ENCODE peak calls at places on chromosomes 16 and 17, in six cellular contexts. One of them, this sample, is unnamed.
A peak's percentile ranks its signal among the peaks of the same experiment; 100 is the strongest.

GRCh38 chr17:43939886-43940285 is 2.4 kb downstream of the PPY start:
- DNase-seq in omental fat pad: no peak
- DNase-seq in GM10248: no peak
- DNase-seq in A549: no peak
- DNase-seq in kidney: peak; percentile 10
- DNase-seq in AG04450: no peak
- DNase-seq in this sample: no peak

GRCh38 chr16:15451098-15451731 is 16.8 kb downstream of the BMERB1 start:
- DNase-seq in kidney: no peak
- DNase-seq in A549: no peak
- DNase-seq in AG04450: no peak
- DNase-seq in GM10248: no peak
- DNase-seq in omental fat pad: no peak
- DNase-seq in this sample: no peak

GRCh38 chr16:969508-970378 is 1.0 kb downstream of the LMF1 start:
- DNase-seq in omental fat pad: no peak
- DNase-seq in AG04450: no peak
- DNase-seq in GM10248: no peak
- DNase-seq in kidney: peak; percentile 81
- DNase-seq in A549: no peak
- DNase-seq in this sample: no peak

GRCh38 chr17:19384723-19385391 is 2.1 kb downstream of the MFAP4 start:
- DNase-seq in A549: no peak
- DNase-seq in kidney: peak; percentile 95
- DNase-seq in omental fat pad: peak; percentile 22
- DNase-seq in AG04450: peak; percentile 88
- DNase-seq in GM10248: no peak
- DNase-seq in this sample: no peak

GRCh38 chr17:38881600-38882191 is 11.8 kb downstream of the LASP1 start:
- DNase-seq in AG04450: no peak
- DNase-seq in A549: no peak
- DNase-seq in GM10248: no peak
- DNase-seq in kidney: peak; percentile 94
- DNase-seq in omental fat pad: no peak
- DNase-seq in this sample: no peak

GRCh38 chr17:30234954-30235353 is 543 bp downstream of the SLC6A4 start:
- DNase-seq in omental fat pad: no peak
- DNase-seq in AG04450: no peak
- DNase-seq in A549: no peak
- DNase-seq in GM10248: peak; percentile 69
- DNase-seq in kidney: no peak
- DNase-seq in this sample: no peak

GRCh38 chr16:74275031-74275636 is 21.5 kb upstream of the PSMD7 start:
- DNase-seq in kidney: no peak
- DNase-seq in AG04450: no peak
- DNase-seq in GM10248: no peak
- DNase-seq in omental fat pad: no peak
- DNase-seq in A549: peak; percentile 38
- DNase-seq in this sample: no peak

GRCh38 chr16:27951752-27952151 is 111.8 kb downstream of the GSG1L start:
- DNase-seq in GM10248: no peak
- DNase-seq in kidney: no peak
- DNase-seq in A549: no peak
- DNase-seq in AG04450: no peak
- DNase-seq in omental fat pad: no peak
- DNase-seq in this sample: no peak

GRCh38 chr16:65572156-65572555 is 450.3 kb upstream of the CDH11 start:
- DNase-seq in GM10248: no peak
- DNase-seq in AG04450: no peak
- DNase-seq in kidney: no peak
- DNase-seq in omental fat pad: no peak
- DNase-seq in A549: no peak
- DNase-seq in this sample: no peak

GRCh38 chr17:2192367-2193028 is 111.1 kb downstream of the SMG6 start:
- DNase-seq in A549: peak; percentile 54
- DNase-seq in kidney: no peak
- DNase-seq in omental fat pad: no peak
- DNase-seq in GM10248: no peak
- DNase-seq in AG04450: peak; percentile 93
- DNase-seq in this sample: peak; percentile 52

GRCh38 chr16:66120656-66121055 is 245.8 kb upstream of the CDH5 start:
- DNase-seq in AG04450: no peak
- DNase-seq in omental fat pad: no peak
- DNase-seq in kidney: no peak
- DNase-seq in A549: no peak
- DNase-seq in GM10248: no peak
- DNase-seq in this sample: no peak

GRCh38 chr17:44115585-44116415 is 7.6 kb downstream of the HDAC5 start:
- DNase-seq in kidney: no peak
- DNase-seq in omental fat pad: no peak
- DNase-seq in GM10248: no peak
- DNase-seq in A549: peak; percentile 81
- DNase-seq in AG04450: no peak
- DNase-seq in this sample: no peak

GRCh38 chr16:82358601-82359221 is 188.7 kb upstream of the MPHOSPH6 start:
- DNase-seq in GM10248: no peak
- DNase-seq in kidney: no peak
- DNase-seq in omental fat pad: no peak
- DNase-seq in AG04450: no peak
- DNase-seq in A549: no peak
- DNase-seq in this sample: no peak

GRCh38 chr17:71440513-71440912 is 680.3 kb upstream of the SOX9 start:
- DNase-seq in kidney: peak; percentile 57
- DNase-seq in AG04450: no peak
- DNase-seq in GM10248: no peak
- DNase-seq in A549: no peak
- DNase-seq in omental fat pad: no peak
- DNase-seq in this sample: no peak

GRCh38 chr16:79372504-79373184 is 227.9 kb downstream of the MAF start:
- DNase-seq in GM10248: no peak
- DNase-seq in A549: peak; percentile 27
- DNase-seq in omental fat pad: no peak
- DNase-seq in kidney: no peak
- DNase-seq in AG04450: no peak
- DNase-seq in this sample: peak; percentile 45

DNA sequence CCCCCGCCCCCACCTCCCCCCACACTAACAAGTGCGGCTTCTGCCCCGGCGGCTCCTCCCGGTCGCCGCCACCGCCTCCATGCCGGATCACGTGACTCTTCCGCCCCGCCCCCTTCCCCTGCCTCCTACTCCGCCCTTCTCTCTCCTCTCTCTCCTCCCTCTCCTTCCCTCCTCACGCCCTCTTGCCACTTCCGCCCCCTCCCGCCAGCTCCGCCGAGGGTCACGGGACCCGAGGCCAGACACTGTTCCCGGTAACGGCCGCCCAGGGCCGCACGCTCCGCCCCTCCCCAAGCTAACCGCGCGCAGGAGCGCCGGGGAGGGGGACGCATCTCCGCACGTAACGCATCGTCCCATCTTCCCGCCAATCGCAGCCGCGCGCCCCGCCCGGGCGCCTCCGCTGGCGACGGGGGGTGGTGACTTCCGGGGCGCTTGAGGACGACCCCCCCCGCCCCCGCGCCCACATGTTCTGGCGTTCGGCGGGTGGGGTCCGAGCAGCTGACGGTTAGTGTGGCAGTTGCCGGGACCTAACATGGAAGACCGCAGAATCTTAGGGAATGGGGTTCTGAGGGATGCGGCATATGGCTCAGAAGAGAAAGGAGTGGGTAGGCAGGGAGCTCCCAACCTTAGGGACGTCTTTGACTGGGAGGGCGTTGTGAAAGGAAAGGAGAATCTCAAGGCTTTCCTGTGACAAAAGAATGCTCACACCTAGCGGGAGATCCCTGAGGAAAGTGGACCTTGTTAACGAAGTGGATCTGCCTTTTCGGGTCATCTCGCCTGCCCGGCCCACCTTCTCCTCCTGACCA is at the start of gene USP32:
- DNase-seq in omental fat pad: peak; percentile 97
- DNase-seq in A549: peak; percentile 96
- DNase-seq in GM10248: peak; percentile 95
- DNase-seq in AG04450: peak; percentile 96
- DNase-seq in kidney: peak; percentile 100
- DNase-seq in this sample: peak; percentile 93
- TF ChIP-seq CTCF in omental fat pad: no peak
- TF ChIP-seq CTCF in A549: no peak
- TF ChIP-seq CTCF in GM10248: no peak
- TF ChIP-seq CTCF in AG04450: peak; percentile 32
- TF ChIP-seq CTCF in kidney: no peak
- TF ChIP-seq CTCF in this sample: peak; percentile 22

GRCh38 chr16:51884773-51885172 is 662.2 kb downstream of the TOX3 start:
- DNase-seq in AG04450: no peak
- DNase-seq in omental fat pad: no peak
- DNase-seq in kidney: no peak
- DNase-seq in A549: no peak
- DNase-seq in GM10248: no peak
- DNase-seq in this sample: no peak
- TF ChIP-seq CTCF in AG04450: no peak
- TF ChIP-seq CTCF in omental fat pad: no peak
- TF ChIP-seq CTCF in kidney: no peak
- TF ChIP-seq CTCF in A549: no peak
- TF ChIP-seq CTCF in GM10248: no peak
- TF ChIP-seq CTCF in this sample: no peak

GRCh38 chr17:4897198-4897657 is 2.1 kb upstream of the C17orf107 start:
- DNase-seq in A549: no peak
- DNase-seq in AG04450: no peak
- DNase-seq in GM10248: no peak
- DNase-seq in omental fat pad: no peak
- DNase-seq in kidney: no peak
- DNase-seq in this sample: no peak

GRCh38 chr17:4895121-4895520 is 4.2 kb upstream of the C17orf107 start:
- DNase-seq in omental fat pad: no peak
- DNase-seq in GM10248: no peak
- DNase-seq in kidney: no peak
- DNase-seq in A549: no peak
- DNase-seq in AG04450: no peak
- DNase-seq in this sample: no peak

GRCh38 chr17:4893721-4894560 is 5.4 kb upstream of the C17orf107 start:
- DNase-seq in GM10248: no peak
- DNase-seq in kidney: no peak
- DNase-seq in AG04450: no peak
- DNase-seq in omental fat pad: no peak
- DNase-seq in A549: no peak
- DNase-seq in this sample: no peak

GRCh38 chr17:4896332-4897197 is 2.8 kb upstream of the C17orf107 start:
- DNase-seq in omental fat pad: no peak
- DNase-seq in kidney: no peak
- DNase-seq in AG04450: no peak
- DNase-seq in A549: no peak
- DNase-seq in GM10248: no peak
- DNase-seq in this sample: no peak

GRCh38 chr17:4895676-4896331 is 3.5 kb upstream of the C17orf107 start:
- DNase-seq in GM10248: no peak
- DNase-seq in AG04450: no peak
- DNase-seq in kidney: no peak
- DNase-seq in omental fat pad: no peak
- DNase-seq in A549: no peak
- DNase-seq in this sample: no peak
- TF ChIP-seq CTCF in GM10248: no peak
- TF ChIP-seq CTCF in AG04450: peak; percentile 19
- TF ChIP-seq CTCF in kidney: no peak
- TF ChIP-seq CTCF in omental fat pad: no peak
- TF ChIP-seq CTCF in A549: no peak
- TF ChIP-seq CTCF in this sample: no peak

GRCh38 chr16:11329891-11330290 is 15.4 kb upstream of the RMI2 start:
- DNase-seq in A549: no peak
- DNase-seq in kidney: no peak
- DNase-seq in AG04450: no peak
- DNase-seq in omental fat pad: no peak
- DNase-seq in GM10248: no peak
- DNase-seq in this sample: no peak
- TF ChIP-seq CTCF in A549: no peak
- TF ChIP-seq CTCF in kidney: no peak
- TF ChIP-seq CTCF in AG04450: no peak
- TF ChIP-seq CTCF in omental fat pad: no peak
- TF ChIP-seq CTCF in GM10248: no peak
- TF ChIP-seq CTCF in this sample: no peak

GRCh38 chr17:40021471-40021961 is 6.3 kb downstream of the CSF3 start:
- DNase-seq in AG04450: no peak
- DNase-seq in kidney: no peak
- DNase-seq in A549: peak; percentile 80
- DNase-seq in omental fat pad: no peak
- DNase-seq in GM10248: no peak
- DNase-seq in this sample: no peak
- TF ChIP-seq CTCF in AG04450: no peak
- TF ChIP-seq CTCF in kidney: no peak
- TF ChIP-seq CTCF in A549: no peak
- TF ChIP-seq CTCF in omental fat pad: no peak
- TF ChIP-seq CTCF in GM10248: no peak
- TF ChIP-seq CTCF in this sample: no peak

DNA sequence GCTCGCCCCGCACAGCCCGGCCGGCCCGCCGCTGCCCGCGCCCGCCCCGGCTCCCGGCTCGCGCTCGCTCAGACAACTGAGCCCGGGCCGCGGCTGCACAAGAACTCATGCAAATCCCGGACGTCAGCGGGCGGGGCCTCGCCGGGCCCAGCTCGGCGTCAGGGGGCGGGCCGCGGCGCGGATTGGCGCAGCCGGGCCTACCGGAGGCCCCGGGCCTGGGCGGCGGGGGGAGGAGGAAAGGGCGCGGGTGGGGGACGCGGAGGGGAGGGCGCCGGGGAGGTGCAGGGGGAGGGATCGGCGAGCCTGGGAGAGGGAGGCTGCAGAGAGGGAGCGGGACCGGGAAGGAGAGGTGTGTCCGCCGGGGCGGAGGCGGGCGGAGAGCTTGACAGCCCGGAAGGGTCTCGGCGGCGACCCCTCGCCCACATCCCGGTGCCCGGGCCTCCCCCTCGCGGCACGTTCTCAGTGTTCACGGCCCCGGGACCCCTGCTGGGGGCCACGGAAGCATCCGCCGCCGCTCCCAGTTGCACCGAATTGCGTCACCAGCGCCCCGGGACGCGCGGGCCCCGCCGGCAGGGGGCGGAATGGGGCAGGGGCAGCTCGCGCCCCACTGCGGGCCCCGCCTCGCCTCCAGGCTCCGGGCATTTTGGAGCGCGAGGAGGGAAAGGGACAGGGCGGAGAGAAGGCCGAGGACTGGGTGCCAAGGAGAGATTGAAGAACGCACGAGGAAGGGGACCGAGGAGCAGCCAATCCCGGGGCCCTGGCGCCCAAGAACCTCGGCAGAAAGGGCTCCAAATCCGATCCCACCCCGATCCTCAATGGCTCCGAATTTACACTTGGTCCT is at the start of gene CBX4:
- DNase-seq in GM10248: peak; percentile 96
- DNase-seq in omental fat pad: peak; percentile 74
- DNase-seq in A549: peak; percentile 87
- DNase-seq in kidney: peak; percentile 99
- DNase-seq in AG04450: peak; percentile 74
- DNase-seq in this sample: peak; percentile 84
- TF ChIP-seq CTCF in GM10248: peak; percentile 66
- TF ChIP-seq CTCF in omental fat pad: no peak
- TF ChIP-seq CTCF in A549: peak; percentile 99
- TF ChIP-seq CTCF in kidney: peak; percentile 25
- TF ChIP-seq CTCF in AG04450: peak; percentile 61
- TF ChIP-seq CTCF in this sample: peak; percentile 62

DNA sequence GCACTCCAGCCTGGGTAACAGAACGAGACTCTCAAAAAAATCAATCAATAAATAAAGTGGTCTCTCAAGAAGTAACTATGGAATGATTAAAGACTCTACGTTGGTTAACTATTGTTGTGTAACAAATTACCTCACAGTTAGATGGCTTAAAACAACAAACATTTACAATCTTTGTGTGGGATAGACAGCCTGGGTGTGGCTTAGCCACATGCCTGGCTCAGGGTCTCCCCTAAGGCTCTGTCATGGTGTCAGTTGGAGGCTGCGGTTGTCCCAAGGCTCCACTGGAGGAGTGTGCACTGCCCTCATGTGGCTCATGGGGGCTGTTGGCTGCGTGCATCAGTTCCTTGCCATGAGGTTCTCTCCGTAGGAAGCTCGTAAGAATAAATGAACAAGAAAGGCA is 294.5 kb downstream of the SNX29 start:
- DNase-seq in A549: no peak
- DNase-seq in omental fat pad: no peak
- DNase-seq in GM10248: no peak
- DNase-seq in kidney: no peak
- DNase-seq in AG04450: no peak
- DNase-seq in this sample: no peak
- TF ChIP-seq CTCF in A549: peak; percentile 15
- TF ChIP-seq CTCF in omental fat pad: no peak
- TF ChIP-seq CTCF in GM10248: no peak
- TF ChIP-seq CTCF in kidney: peak; percentile 17
- TF ChIP-seq CTCF in AG04450: peak; percentile 50
- TF ChIP-seq CTCF in this sample: no peak